ENCODE peak calls at places on chromosome 1, in eight cellular contexts. One of them, this sample, is unnamed.

GRCh38 chr1:10904396-10905358 is 107.8 kb upstream of the TARDBP start:
- DNase-seq in activated T-helper 9 cell treated with anti-CD3 and anti-CD28 coated beads, Interleukin-2, amount 50 U/mL, for 16 hours: no peak
- DNase-seq in sciatic nerve: no peak
- DNase-seq in activated CD4-positive, alpha-beta T cell treated with anti-CD3 and anti-CD28 coated beads, Interleukin-2, amount 10 ng/mL, durations not matched to agents 7 days and 5 days: peak
- DNase-seq in small intestine: no peak
- DNase-seq in NAMALWA: no peak
- DNase-seq in GM12892: no peak
- DNase-seq in KBM-7: no peak
- DNase-seq in this sample: no peak

GRCh38 chr1:180530501-180530900 is 28.1 kb upstream of the ACBD6 start:
- DNase-seq in activated T-helper 9 cell treated with anti-CD3 and anti-CD28 coated beads, Interleukin-2, amount 50 U/mL, for 16 hours: no peak
- DNase-seq in sciatic nerve: no peak
- DNase-seq in activated CD4-positive, alpha-beta T cell treated with anti-CD3 and anti-CD28 coated beads, Interleukin-2, amount 10 ng/mL, durations not matched to agents 7 days and 5 days: no peak
- DNase-seq in small intestine: peak
- DNase-seq in NAMALWA: no peak
- DNase-seq in GM12892: no peak
- DNase-seq in KBM-7: no peak
- DNase-seq in this sample: peak

GRCh38 chr1:215517441-215517891 is 49.6 kb upstream of the KCTD3 start:
- DNase-seq in activated T-helper 9 cell treated with anti-CD3 and anti-CD28 coated beads, Interleukin-2, amount 50 U/mL, for 16 hours: no peak
- DNase-seq in sciatic nerve: no peak
- DNase-seq in activated CD4-positive, alpha-beta T cell treated with anti-CD3 and anti-CD28 coated beads, Interleukin-2, amount 10 ng/mL, durations not matched to agents 7 days and 5 days: no peak
- DNase-seq in small intestine: no peak
- DNase-seq in NAMALWA: no peak
- DNase-seq in GM12892: no peak
- DNase-seq in KBM-7: peak
- DNase-seq in this sample: peak

GRCh38 chr1:153711006-153711405 is 16.8 kb upstream of the INTS3 start:
- DNase-seq in activated T-helper 9 cell treated with anti-CD3 and anti-CD28 coated beads, Interleukin-2, amount 50 U/mL, for 16 hours: no peak
- DNase-seq in sciatic nerve: no peak
- DNase-seq in activated CD4-positive, alpha-beta T cell treated with anti-CD3 and anti-CD28 coated beads, Interleukin-2, amount 10 ng/mL, durations not matched to agents 7 days and 5 days: no peak
- DNase-seq in small intestine: no peak
- DNase-seq in NAMALWA: no peak
- DNase-seq in GM12892: no peak
- DNase-seq in KBM-7: no peak
- DNase-seq in this sample: no peak

GRCh38 chr1:8989821-8990220 is 36.4 kb downstream of the SLC2A7 start:
- DNase-seq in activated T-helper 9 cell treated with anti-CD3 and anti-CD28 coated beads, Interleukin-2, amount 50 U/mL, for 16 hours: no peak
- DNase-seq in sciatic nerve: no peak
- DNase-seq in activated CD4-positive, alpha-beta T cell treated with anti-CD3 and anti-CD28 coated beads, Interleukin-2, amount 10 ng/mL, durations not matched to agents 7 days and 5 days: no peak
- DNase-seq in small intestine: no peak
- DNase-seq in NAMALWA: no peak
- DNase-seq in GM12892: no peak
- DNase-seq in KBM-7: no peak
- DNase-seq in this sample: no peak

GRCh38 chr1:241677171-241677570 is 25.1 kb downstream of the WDR64 start:
- DNase-seq in activated T-helper 9 cell treated with anti-CD3 and anti-CD28 coated beads, Interleukin-2, amount 50 U/mL, for 16 hours: no peak
- DNase-seq in sciatic nerve: no peak
- DNase-seq in activated CD4-positive, alpha-beta T cell treated with anti-CD3 and anti-CD28 coated beads, Interleukin-2, amount 10 ng/mL, durations not matched to agents 7 days and 5 days: peak
- DNase-seq in small intestine: peak
- DNase-seq in NAMALWA: no peak
- DNase-seq in GM12892: peak
- DNase-seq in KBM-7: no peak
- DNase-seq in this sample: no peak

GRCh38 chr1:177444997-177445746 is 274.4 kb downstream of the BRINP2 start:
- DNase-seq in activated T-helper 9 cell treated with anti-CD3 and anti-CD28 coated beads, Interleukin-2, amount 50 U/mL, for 16 hours: no peak
- DNase-seq in sciatic nerve: no peak
- DNase-seq in activated CD4-positive, alpha-beta T cell treated with anti-CD3 and anti-CD28 coated beads, Interleukin-2, amount 10 ng/mL, durations not matched to agents 7 days and 5 days: no peak
- DNase-seq in small intestine: no peak
- DNase-seq in NAMALWA: no peak
- DNase-seq in GM12892: no peak
- DNase-seq in KBM-7: no peak
- DNase-seq in this sample: no peak

GRCh38 chr1:113123737-113124136 is 50.7 kb downstream of the LRIG2 start:
- DNase-seq in activated T-helper 9 cell treated with anti-CD3 and anti-CD28 coated beads, Interleukin-2, amount 50 U/mL, for 16 hours: no peak
- DNase-seq in sciatic nerve: no peak
- DNase-seq in activated CD4-positive, alpha-beta T cell treated with anti-CD3 and anti-CD28 coated beads, Interleukin-2, amount 10 ng/mL, durations not matched to agents 7 days and 5 days: no peak
- DNase-seq in small intestine: no peak
- DNase-seq in NAMALWA: no peak
- DNase-seq in GM12892: no peak
- DNase-seq in KBM-7: no peak
- DNase-seq in this sample: no peak

GRCh38 chr1:20009212-20009611 is 29.8 kb upstream of the PLA2G2A start:
- DNase-seq in activated T-helper 9 cell treated with anti-CD3 and anti-CD28 coated beads, Interleukin-2, amount 50 U/mL, for 16 hours: no peak
- DNase-seq in sciatic nerve: no peak
- DNase-seq in activated CD4-positive, alpha-beta T cell treated with anti-CD3 and anti-CD28 coated beads, Interleukin-2, amount 10 ng/mL, durations not matched to agents 7 days and 5 days: no peak
- DNase-seq in small intestine: no peak
- DNase-seq in NAMALWA: no peak
- DNase-seq in GM12892: no peak
- DNase-seq in KBM-7: no peak
- DNase-seq in this sample: no peak

GRCh38 chr1:172394167-172394751 is 26.2 kb upstream of the C1orf105 start:
- DNase-seq in activated T-helper 9 cell treated with anti-CD3 and anti-CD28 coated beads, Interleukin-2, amount 50 U/mL, for 16 hours: peak
- DNase-seq in sciatic nerve: no peak
- DNase-seq in activated CD4-positive, alpha-beta T cell treated with anti-CD3 and anti-CD28 coated beads, Interleukin-2, amount 10 ng/mL, durations not matched to agents 7 days and 5 days: peak
- DNase-seq in small intestine: peak
- DNase-seq in NAMALWA: peak
- DNase-seq in GM12892: no peak
- DNase-seq in KBM-7: no peak
- DNase-seq in this sample: no peak

GRCh38 chr1:201072149-201072548 is 40.1 kb downstream of the CACNA1S start:
- DNase-seq in activated T-helper 9 cell treated with anti-CD3 and anti-CD28 coated beads, Interleukin-2, amount 50 U/mL, for 16 hours: no peak
- DNase-seq in sciatic nerve: no peak
- DNase-seq in activated CD4-positive, alpha-beta T cell treated with anti-CD3 and anti-CD28 coated beads, Interleukin-2, amount 10 ng/mL, durations not matched to agents 7 days and 5 days: no peak
- DNase-seq in small intestine: peak
- DNase-seq in NAMALWA: no peak
- DNase-seq in GM12892: no peak
- DNase-seq in KBM-7: no peak
- DNase-seq in this sample: no peak

GRCh38 chr1:153578490-153578889 is 12.8 kb upstream of the S100A2 start:
- DNase-seq in activated T-helper 9 cell treated with anti-CD3 and anti-CD28 coated beads, Interleukin-2, amount 50 U/mL, for 16 hours: no peak
- DNase-seq in sciatic nerve: no peak
- DNase-seq in activated CD4-positive, alpha-beta T cell treated with anti-CD3 and anti-CD28 coated beads, Interleukin-2, amount 10 ng/mL, durations not matched to agents 7 days and 5 days: no peak
- DNase-seq in small intestine: no peak
- DNase-seq in NAMALWA: no peak
- DNase-seq in GM12892: no peak
- DNase-seq in KBM-7: no peak
- DNase-seq in this sample: no peak

GRCh38 chr1:17874231-17874630 is 119.1 kb downstream of the ACTL8 start:
- DNase-seq in activated T-helper 9 cell treated with anti-CD3 and anti-CD28 coated beads, Interleukin-2, amount 50 U/mL, for 16 hours: no peak
- DNase-seq in sciatic nerve: no peak
- DNase-seq in activated CD4-positive, alpha-beta T cell treated with anti-CD3 and anti-CD28 coated beads, Interleukin-2, amount 10 ng/mL, durations not matched to agents 7 days and 5 days: no peak
- DNase-seq in small intestine: no peak
- DNase-seq in NAMALWA: no peak
- DNase-seq in GM12892: no peak
- DNase-seq in KBM-7: no peak
- DNase-seq in this sample: peak

GRCh38 chr1:228897901-228898300 is 162.6 kb downstream of the RHOU start:
- DNase-seq in activated T-helper 9 cell treated with anti-CD3 and anti-CD28 coated beads, Interleukin-2, amount 50 U/mL, for 16 hours: no peak
- DNase-seq in sciatic nerve: no peak
- DNase-seq in activated CD4-positive, alpha-beta T cell treated with anti-CD3 and anti-CD28 coated beads, Interleukin-2, amount 10 ng/mL, durations not matched to agents 7 days and 5 days: no peak
- DNase-seq in small intestine: no peak
- DNase-seq in NAMALWA: no peak
- DNase-seq in GM12892: no peak
- DNase-seq in KBM-7: no peak
- DNase-seq in this sample: no peak

GRCh38 chr1:8026976-8027747 is 1.1 kb upstream of the ERRFI1 start:
- DNase-seq in activated T-helper 9 cell treated with anti-CD3 and anti-CD28 coated beads, Interleukin-2, amount 50 U/mL, for 16 hours: no peak
- DNase-seq in sciatic nerve: no peak
- DNase-seq in activated CD4-positive, alpha-beta T cell treated with anti-CD3 and anti-CD28 coated beads, Interleukin-2, amount 10 ng/mL, durations not matched to agents 7 days and 5 days: no peak
- DNase-seq in small intestine: peak
- DNase-seq in NAMALWA: no peak
- DNase-seq in GM12892: no peak
- DNase-seq in KBM-7: no peak
- DNase-seq in this sample: no peak

GRCh38 chr1:110542730-110543129 is 23.8 kb upstream of the KCNA10 start:
- DNase-seq in activated T-helper 9 cell treated with anti-CD3 and anti-CD28 coated beads, Interleukin-2, amount 50 U/mL, for 16 hours: no peak
- DNase-seq in sciatic nerve: no peak
- DNase-seq in activated CD4-positive, alpha-beta T cell treated with anti-CD3 and anti-CD28 coated beads, Interleukin-2, amount 10 ng/mL, durations not matched to agents 7 days and 5 days: peak
- DNase-seq in small intestine: no peak
- DNase-seq in NAMALWA: peak
- DNase-seq in GM12892: no peak
- DNase-seq in KBM-7: peak
- DNase-seq in this sample: peak

GRCh38 chr1:201022824-201023516 is 544 bp downstream of the KIF21B start:
- DNase-seq in activated T-helper 9 cell treated with anti-CD3 and anti-CD28 coated beads, Interleukin-2, amount 50 U/mL, for 16 hours: no peak
- DNase-seq in sciatic nerve: no peak
- DNase-seq in activated CD4-positive, alpha-beta T cell treated with anti-CD3 and anti-CD28 coated beads, Interleukin-2, amount 10 ng/mL, durations not matched to agents 7 days and 5 days: peak
- DNase-seq in small intestine: no peak
- DNase-seq in NAMALWA: peak
- DNase-seq in GM12892: no peak
- DNase-seq in KBM-7: no peak
- DNase-seq in this sample: no peak

This sample was measured in GM04504.